ENCODE peak calls at places on chromosomes 1 and 21, in four cellular contexts. One of them, this sample, is unnamed.

GRCh38 chr1:171717080-171717479 is 24.8 kb downstream of the VAMP4 start:
- DNase-seq in ovary: no peak
- DNase-seq in naive thymus-derived CD4-positive, alpha-beta T cell: no peak
- DNase-seq in body of pancreas: no peak
- DNase-seq in this sample: no peak

GRCh38 chr21:30083120-30083945 is 83.3 kb downstream of the CLDN17 start:
- DNase-seq in ovary: no peak
- DNase-seq in naive thymus-derived CD4-positive, alpha-beta T cell: no peak
- DNase-seq in body of pancreas: no peak
- DNase-seq in this sample: no peak

GRCh38 chr1:110200666-110201065 is 9.4 kb upstream of the KCNC4 start:
- DNase-seq in ovary: no peak
- DNase-seq in naive thymus-derived CD4-positive, alpha-beta T cell: no peak
- DNase-seq in body of pancreas: no peak
- DNase-seq in this sample: no peak

GRCh38 chr1:20080441-20081330 is 10.7 kb downstream of the PLA2G5 start:
- DNase-seq in ovary: no peak
- DNase-seq in naive thymus-derived CD4-positive, alpha-beta T cell: no peak
- DNase-seq in body of pancreas: no peak
- DNase-seq in this sample: no peak

GRCh38 chr1:192376387-192376786 is 59.6 kb downstream of the RGS21 start:
- DNase-seq in ovary: no peak
- DNase-seq in naive thymus-derived CD4-positive, alpha-beta T cell: no peak
- DNase-seq in body of pancreas: no peak
- DNase-seq in this sample: no peak

GRCh38 chr1:242523282-242523967 is 1.1 kb downstream of the PLD5 start:
- DNase-seq in ovary: no peak
- DNase-seq in naive thymus-derived CD4-positive, alpha-beta T cell: no peak
- DNase-seq in body of pancreas: no peak
- DNase-seq in this sample: no peak

GRCh38 chr21:34282223-34282622 is 81.6 kb upstream of the KCNE2 start:
- DNase-seq in ovary: no peak
- DNase-seq in naive thymus-derived CD4-positive, alpha-beta T cell: no peak
- DNase-seq in body of pancreas: no peak
- DNase-seq in this sample: no peak

GRCh38 chr1:116772648-116773045 is 18.4 kb downstream of the CD2 start:
- DNase-seq in ovary: no peak
- DNase-seq in naive thymus-derived CD4-positive, alpha-beta T cell: no peak
- DNase-seq in body of pancreas: no peak
- DNase-seq in this sample: no peak

GRCh38 chr1:243213045-243213787 is 41.9 kb downstream of the CEP170 start:
- DNase-seq in ovary: no peak
- DNase-seq in naive thymus-derived CD4-positive, alpha-beta T cell: no peak
- DNase-seq in body of pancreas: no peak
- DNase-seq in this sample: no peak

GRCh38 chr21:26140185-26140584 is 30.4 kb downstream of the APP start:
- DNase-seq in ovary: no peak
- DNase-seq in naive thymus-derived CD4-positive, alpha-beta T cell: no peak
- DNase-seq in body of pancreas: no peak
- DNase-seq in this sample: no peak

GRCh38 chr1:185716095-185716494 is 18.1 kb upstream of the HMCN1 start:
- DNase-seq in ovary: no peak
- DNase-seq in naive thymus-derived CD4-positive, alpha-beta T cell: no peak
- DNase-seq in body of pancreas: no peak
- DNase-seq in this sample: no peak

GRCh38 chr21:34815831-34816700 is 147.3 kb downstream of the CLIC6 start:
- DNase-seq in ovary: no peak
- DNase-seq in naive thymus-derived CD4-positive, alpha-beta T cell: no peak
- DNase-seq in body of pancreas: no peak
- DNase-seq in this sample: no peak

GRCh38 chr1:93056214-93056613 is 22.9 kb upstream of the MTF2 start:
- DNase-seq in ovary: no peak
- DNase-seq in naive thymus-derived CD4-positive, alpha-beta T cell: no peak
- DNase-seq in body of pancreas: no peak
- DNase-seq in this sample: no peak

GRCh38 chr21:40416572-40416971 is 430.4 kb downstream of the DSCAM start:
- DNase-seq in ovary: no peak
- DNase-seq in naive thymus-derived CD4-positive, alpha-beta T cell: no peak
- DNase-seq in body of pancreas: no peak
- DNase-seq in this sample: no peak

GRCh38 chr1:103208844-103209243 is 100.5 kb upstream of the COL11A1 start:
- DNase-seq in ovary: no peak
- DNase-seq in naive thymus-derived CD4-positive, alpha-beta T cell: no peak
- DNase-seq in body of pancreas: no peak
- DNase-seq in this sample: no peak

GRCh38 chr1:228015276-228016180 is 8.7 kb downstream of the WNT3A start:
- DNase-seq in ovary: no peak
- DNase-seq in naive thymus-derived CD4-positive, alpha-beta T cell: no peak
- DNase-seq in body of pancreas: no peak
- DNase-seq in this sample: no peak

GRCh38 chr21:45980697-45981096 is 873 bp upstream of the COL6A1 start:
- DNase-seq in ovary: no peak
- DNase-seq in naive thymus-derived CD4-positive, alpha-beta T cell: no peak
- DNase-seq in body of pancreas: no peak
- DNase-seq in this sample: no peak

GRCh38 chr1:209689484-209689883 is 14.3 kb downstream of the G0S2 start:
- DNase-seq in ovary: no peak
- DNase-seq in naive thymus-derived CD4-positive, alpha-beta T cell: no peak
- DNase-seq in body of pancreas: peak; percentile 29
- DNase-seq in this sample: no peak
- H3K27ac ChIP-seq in ovary: no peak overlapping the region
- H3K27ac ChIP-seq in naive thymus-derived CD4-positive, alpha-beta T cell: no peak overlapping the region
- H3K27ac ChIP-seq in body of pancreas: no peak overlapping the region
- H3K27ac ChIP-seq in this sample: no peak overlapping the region

DNA sequence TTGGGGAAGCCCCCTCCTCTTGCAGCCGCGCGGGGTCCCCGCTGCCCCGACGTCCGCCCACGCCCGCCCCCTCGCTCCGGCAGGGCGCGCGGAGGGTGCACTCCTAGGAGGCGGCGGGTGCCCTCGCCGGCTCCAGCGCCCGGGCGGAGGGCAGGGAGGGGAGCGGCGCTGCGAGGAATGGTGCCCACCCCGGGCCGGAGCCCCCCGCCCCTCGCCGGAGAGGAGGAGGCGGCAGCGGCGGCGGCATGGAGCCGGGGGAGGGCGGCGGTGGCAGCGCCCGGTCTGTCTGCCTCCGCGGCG is 451 bp downstream of the FAM78B start:
- DNase-seq in ovary: no peak
- DNase-seq in naive thymus-derived CD4-positive, alpha-beta T cell: no peak
- DNase-seq in body of pancreas: no peak
- DNase-seq in this sample: no peak
- H3K4me3 ChIP-seq in ovary: peak overlapping the region; percentile 72
- H3K4me3 ChIP-seq in naive thymus-derived CD4-positive, alpha-beta T cell: no peak overlapping the region
- H3K4me3 ChIP-seq in body of pancreas: no peak overlapping the region
- H3K4me3 ChIP-seq in this sample: no peak overlapping the region

GRCh38 chr1:3632716-3633343 is 8.0 kb downstream of the TPRG1L start:
- DNase-seq in ovary: no peak
- DNase-seq in naive thymus-derived CD4-positive, alpha-beta T cell: no peak
- DNase-seq in body of pancreas: no peak
- DNase-seq in this sample: no peak
- H3K36me3 ChIP-seq in ovary: no peaks in the 10 kb centered on the region
- H3K36me3 ChIP-seq in naive thymus-derived CD4-positive, alpha-beta T cell: peaks cover 98% of the 10 kb centered on the region
- H3K36me3 ChIP-seq in body of pancreas: no peaks in the 10 kb centered on the region
- H3K36me3 ChIP-seq in this sample: peaks cover 60% of the 10 kb centered on the region

DNA sequence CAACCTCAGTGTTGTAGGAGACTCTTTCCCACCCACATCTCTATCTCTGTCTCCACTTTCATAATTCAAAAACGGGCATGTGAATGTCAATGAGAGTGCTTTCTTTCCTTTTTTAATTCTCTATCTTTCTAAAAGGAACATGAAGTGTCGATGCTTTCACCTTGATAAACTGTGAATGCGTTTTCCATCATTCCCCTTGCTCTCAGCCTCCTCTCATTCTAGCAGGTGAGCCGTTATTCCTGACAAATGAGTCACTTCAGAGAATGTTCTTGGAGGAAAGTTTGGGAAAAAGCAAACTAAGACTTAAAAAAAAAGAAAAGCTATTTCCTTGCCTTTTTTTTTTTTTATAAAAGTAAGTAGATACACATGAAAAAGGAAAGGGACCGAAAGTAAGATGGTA is 226.0 kb upstream of the C1orf87 start:
- DNase-seq in ovary: no peak
- DNase-seq in naive thymus-derived CD4-positive, alpha-beta T cell: no peak
- DNase-seq in body of pancreas: no peak
- DNase-seq in this sample: no peak
- H3K27ac ChIP-seq in ovary: no peak overlapping the region
- H3K27ac ChIP-seq in naive thymus-derived CD4-positive, alpha-beta T cell: no peak overlapping the region
- H3K27ac ChIP-seq in body of pancreas: no peak overlapping the region
- H3K27ac ChIP-seq in this sample: no peak overlapping the region

GRCh38 chr1:38941093-38941492 is 537 bp downstream of the RHBDL2 start:
- DNase-seq in ovary: no peak
- DNase-seq in naive thymus-derived CD4-positive, alpha-beta T cell: no peak
- DNase-seq in body of pancreas: no peak
- DNase-seq in this sample: no peak
- H3K4me3 ChIP-seq in ovary: peak overlapping the region; percentile 32
- H3K4me3 ChIP-seq in naive thymus-derived CD4-positive, alpha-beta T cell: no peak overlapping the region
- H3K4me3 ChIP-seq in body of pancreas: no peak overlapping the region
- H3K4me3 ChIP-seq in this sample: no peak overlapping the region